ENCODE peak calls at places on chromosomes 4 and X, in nine cellular contexts. X is type B pancreatic cell, E is endothelial cell, J is GM13976, O is esophagus muscularis mucosa, U is astrocyte of the spinal cord, Y is fibroblast of villous mesenchyme, P is hepatocyte, Q is cardiac fibroblast. F is an unnamed sample.

GRCh38 chr4:20520901-20521300 is 179.4 kb upstream of the PACRGL start:
- DNase-seq in X (no peak), E (no peak), J (no peak), O (no peak), U (peak), Y (peak), P (no peak), Q (peak), F (no peak)

GRCh38 chr4:44493924-44494323 is 45.3 kb upstream of the KCTD8 start:
- DNase-seq in X (no peak), E (no peak), J (peak), O (no peak), U (peak), Y (peak), P (peak), Q (peak), F (no peak)

GRCh38 chrX:103540145-103540544 is 20.9 kb upstream of the RAB40A start:
- DNase-seq in X (no peak), E (no peak), J (no peak), O (no peak), U (peak), Y (peak), P (peak), Q (peak), F (no peak)

GRCh38 chr4:2259541-2260267 is 2.2 kb downstream of the MXD4 start:
- DNase-seq in X (peak), E (no peak), J (no peak), O (no peak), U (no peak), Y (no peak), P (no peak), Q (no peak), F (no peak)

GRCh38 chr4:3831529-3832150 is 65.5 kb downstream of the ADRA2C start:
- DNase-seq in X (no peak), E (no peak), J (no peak), O (no peak), U (no peak), Y (no peak), P (no peak), Q (no peak), F (no peak)

GRCh38 chr4:36394352-36394903 is 113.0 kb downstream of the DTHD1 start:
- DNase-seq in X (no peak), E (no peak), J (no peak), O (no peak), U (no peak), Y (no peak), P (no peak), Q (no peak), F (no peak)

GRCh38 chrX:110087485-110088356 is 84.8 kb downstream of the TMEM164 start:
- DNase-seq in X (no peak), E (no peak), J (no peak), O (no peak), U (peak), Y (peak), P (peak), Q (peak), F (peak)

GRCh38 chr4:165094873-165095272 is 17.8 kb downstream of the TMEM192 start:
- DNase-seq in X (no peak), E (no peak), J (no peak), O (peak), U (no peak), Y (no peak), P (no peak), Q (no peak), F (no peak)

GRCh38 chr4:112648263-112649054 is 11.5 kb downstream of the LARP7 start:
- DNase-seq in X (no peak), E (no peak), J (no peak), O (no peak), U (peak), Y (no peak), P (no peak), Q (no peak), F (no peak)

GRCh38 chr4:5541154-5541553 is 167.2 kb downstream of the EVC2 start:
- DNase-seq in X (no peak), E (no peak), J (no peak), O (peak), U (no peak), Y (no peak), P (no peak), Q (no peak), F (no peak)
- TF ChIP-seq CTCF in X (no peak), E (no peak), J (no peak), O (no peak), U (no peak), Y (no peak), P (no peak), Q (no peak), F (no peak)

DNA sequence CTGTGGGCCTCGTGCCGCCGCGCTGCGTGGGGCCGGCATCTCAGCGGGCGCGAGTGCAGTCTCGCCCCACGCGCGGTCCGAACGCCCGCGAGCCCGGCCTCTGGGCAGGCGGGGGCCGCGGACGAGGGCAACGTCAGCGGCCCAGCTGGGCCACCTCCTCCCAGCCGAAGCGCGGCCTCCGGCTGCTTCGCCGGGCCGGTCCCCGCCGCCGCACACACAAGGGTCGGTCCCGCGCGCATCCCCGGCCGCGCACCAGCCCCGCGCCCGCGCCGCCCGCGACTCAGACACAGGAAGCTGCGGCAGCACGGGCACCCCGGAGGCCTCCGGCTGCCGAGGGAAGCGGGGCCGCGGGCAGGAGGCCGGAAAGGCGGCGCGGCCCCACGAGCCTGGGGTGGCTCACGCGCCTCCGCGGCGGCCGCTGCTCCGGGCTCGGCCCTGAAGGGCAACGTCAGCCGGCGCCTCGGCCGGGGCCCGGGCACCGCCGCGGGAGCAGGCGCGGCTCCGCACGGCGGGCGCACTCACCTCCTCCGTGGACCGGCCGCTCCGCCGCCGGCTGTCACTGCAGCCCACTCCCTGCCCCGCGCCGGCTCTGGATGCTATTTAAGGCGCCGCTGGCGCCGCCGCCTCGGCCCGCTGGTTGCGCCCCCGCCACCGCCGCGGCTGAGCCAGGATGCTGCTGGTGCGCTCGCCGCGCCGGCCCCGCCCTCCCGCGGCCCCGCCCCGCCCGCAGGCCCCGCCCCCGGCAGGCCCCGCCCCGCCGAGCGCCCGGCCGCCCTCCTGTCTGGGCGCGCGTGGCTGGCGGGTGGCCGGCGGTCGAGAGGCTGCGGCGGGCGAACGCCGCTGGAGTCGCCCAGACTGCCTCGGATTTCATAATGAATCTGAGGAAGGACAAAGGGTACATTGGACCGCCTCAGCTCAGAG is at the start of gene ACSL1:
- DNase-seq in X (peak), E (peak), J (peak), O (no peak), U (peak), Y (peak), P (peak), Q (peak), F (no peak)
- TF ChIP-seq CTCF in X (peak), E (no peak), J (no peak), O (peak), U (no peak), Y (no peak), P (no peak), Q (no peak), F (no peak)

GRCh38 chrX:41010188-41010846 is 74.9 kb upstream of the USP9X start:
- DNase-seq in X (no peak), E (peak), J (no peak), O (peak), U (peak), Y (peak), P (peak), Q (peak), F (peak)
- TF ChIP-seq CTCF in X (peak), E (no peak), J (no peak), O (peak), U (peak), Y (peak), P (no peak), Q (peak), F (peak)

DNA sequence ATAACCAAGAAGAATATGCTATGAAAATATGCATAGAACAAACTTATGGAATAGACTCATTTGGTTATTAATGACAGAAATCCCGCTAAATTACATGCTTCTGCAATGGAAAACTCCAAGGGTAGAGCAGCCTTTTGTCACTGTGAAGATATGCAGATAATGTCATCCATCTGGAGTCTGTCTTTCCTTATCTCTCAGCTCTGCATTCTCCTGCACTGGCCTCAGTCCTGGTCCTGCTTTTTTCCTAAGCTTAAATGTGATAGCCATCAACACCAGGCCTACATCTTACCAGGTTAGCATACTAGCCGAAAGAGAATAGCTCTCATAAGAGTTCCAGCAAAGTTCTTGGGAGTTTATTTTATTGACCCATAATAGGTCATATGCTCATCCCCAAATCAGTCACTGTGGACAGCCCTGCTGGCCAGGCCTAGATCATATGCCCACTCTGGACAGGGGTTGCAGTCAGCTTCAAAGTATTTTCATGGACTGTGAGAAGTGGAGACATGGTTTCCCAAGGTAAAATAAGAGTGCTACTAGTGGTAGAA is 86.5 kb upstream of the LEF1 start:
- DNase-seq in X (no peak), E (no peak), J (no peak), O (no peak), U (no peak), Y (no peak), P (no peak), Q (no peak), F (no peak)
- TF ChIP-seq CTCF in X (no peak), E (no peak), J (no peak), O (no peak), U (no peak), Y (no peak), P (no peak), Q (no peak), F (no peak)

DNA sequence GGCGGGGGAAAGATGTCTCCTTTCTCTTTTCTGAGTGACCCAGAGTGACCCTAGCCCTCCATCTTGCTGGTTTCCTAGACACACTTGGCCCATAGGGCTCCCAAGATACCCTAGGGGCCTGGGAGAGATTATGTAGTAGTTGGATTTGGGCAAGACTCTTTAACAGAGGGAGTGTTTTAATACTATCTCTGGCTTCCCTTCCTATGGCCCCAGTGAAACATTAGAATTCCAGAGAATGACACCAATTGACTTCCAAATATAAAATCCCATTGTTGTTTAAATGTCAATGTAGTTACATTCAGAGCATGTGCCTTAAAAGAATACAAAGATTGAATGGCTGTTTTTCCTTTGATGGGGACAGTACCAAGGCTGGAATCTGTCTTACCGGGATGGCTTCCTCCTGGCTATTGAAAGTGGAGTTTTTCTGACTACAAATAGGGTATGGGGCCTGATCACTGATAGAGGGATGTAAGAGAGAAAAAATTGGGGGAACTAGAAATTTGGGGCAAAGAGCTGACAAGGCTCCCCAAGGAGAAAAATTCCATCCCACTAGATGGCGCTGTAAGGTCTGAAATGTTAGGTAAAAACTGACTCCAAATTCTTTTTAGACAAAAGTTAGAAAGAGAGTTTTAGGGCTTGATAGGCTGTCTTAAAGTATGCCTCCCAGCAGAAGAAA is 10.7 kb downstream of the TENT5D start:
- DNase-seq in X (no peak), E (no peak), J (peak), O (no peak), U (no peak), Y (no peak), P (no peak), Q (peak), F (no peak)
- TF ChIP-seq CTCF in X (peak), E (peak), J (peak), O (peak), U (no peak), Y (no peak), P (no peak), Q (no peak), F (no peak)

GRCh38 chr4:76374744-76375143 is 46.2 kb downstream of the CCDC158 start:
- DNase-seq in X (no peak), E (no peak), J (no peak), O (no peak), U (no peak), Y (no peak), P (no peak), Q (no peak), F (no peak)
- TF ChIP-seq CTCF in X (peak), E (no peak), J (no peak), O (no peak), U (no peak), Y (no peak), P (no peak), Q (no peak), F (no peak)

GRCh38 chr4:87697945-87698344 is 47.9 kb downstream of the DMP1 start:
- DNase-seq in X (no peak), E (no peak), J (no peak), O (no peak), U (no peak), Y (no peak), P (no peak), Q (no peak), F (no peak)

GRCh38 chr4:87698394-87698793 is 48.3 kb downstream of the DMP1 start:
- DNase-seq in X (no peak), E (no peak), J (no peak), O (no peak), U (no peak), Y (no peak), P (no peak), Q (no peak), F (no peak)

GRCh38 chr4:87697272-87697671 is 47.2 kb downstream of the DMP1 start:
- DNase-seq in X (no peak), E (no peak), J (no peak), O (no peak), U (no peak), Y (no peak), P (no peak), Q (no peak), F (no peak)
- TF ChIP-seq CTCF in X (no peak), E (no peak), J (no peak), O (no peak), U (no peak), Y (no peak), P (no peak), Q (no peak), F (no peak)

DNA sequence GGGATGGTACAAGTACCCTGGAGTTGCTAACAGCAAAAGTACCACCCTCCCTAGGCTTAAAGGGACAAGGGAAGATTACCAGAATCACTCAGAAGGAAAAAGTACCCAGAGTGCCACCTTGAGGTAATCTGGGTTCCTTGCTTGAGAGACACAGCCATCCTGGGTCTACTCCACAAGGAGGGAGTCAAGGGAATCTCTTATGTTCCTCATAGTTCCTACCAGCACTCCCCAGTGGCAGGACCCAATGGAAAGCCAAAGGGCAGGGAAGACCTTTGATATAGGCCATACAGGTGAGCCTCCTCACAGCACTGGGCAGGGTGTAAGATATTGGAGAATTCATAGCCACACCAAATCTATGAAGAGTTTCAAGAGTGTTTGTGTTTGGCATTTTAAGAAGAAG is 5.7 kb downstream of the IL2 start:
- DNase-seq in X (no peak), E (peak), J (no peak), O (no peak), U (peak), Y (peak), P (peak), Q (peak), F (no peak)
- TF ChIP-seq CTCF in X (peak), E (no peak), J (no peak), O (no peak), U (peak), Y (peak), P (peak), Q (peak), F (peak)

DNA sequence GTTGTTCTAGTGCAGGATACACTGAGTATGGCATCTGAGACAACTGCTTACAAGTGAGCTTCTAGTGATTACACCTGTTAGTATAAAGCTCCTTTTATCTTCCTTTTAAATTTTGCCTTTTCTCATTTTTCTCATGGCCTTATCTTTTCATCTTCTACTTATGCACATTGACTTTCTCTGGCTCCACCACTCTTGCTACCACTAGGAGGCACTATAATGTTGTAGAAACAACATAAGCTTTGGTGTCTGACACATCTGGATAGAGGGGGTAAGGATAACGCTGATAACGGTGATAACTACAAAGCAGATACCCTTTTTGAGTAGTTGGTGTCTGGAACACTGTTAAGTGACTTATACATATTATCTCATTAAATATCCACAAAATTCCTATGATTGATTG is 187.4 kb upstream of the TEX13C start:
- DNase-seq in X (no peak), E (no peak), J (no peak), O (no peak), U (no peak), Y (no peak), P (peak), Q (no peak), F (no peak)
- TF ChIP-seq CTCF in X (peak), E (peak), J (peak), O (peak), U (no peak), Y (no peak), P (peak), Q (no peak), F (peak)

F was measured in astrocyte of the cerebellum.